ENCODE peak calls at places on chromosomes 11 and 22, in eight cellular contexts. M is NCI-H1436; R is spleen; V is activated T-cell treated with anti-CD3 and anti-CD28 coated beads, Interleukin-2, amount 50 U/mL, for 4 hours; Z is fibroblast of mammary gland; F is NCI-H524; X is stimulated activated CD4-positive, alpha-beta T cell treated with anti-CD3 and anti-CD28 coated beads, Interleukin-12 subunit alpha, Interleukin-12 subunit beta, amount 100 ng/mL, for 48 hours; E is MM.1S. O is an unnamed sample.

GRCh38 chr11:117966908-117967307 is 19.3 kb upstream of the IL10RA start:
- DNase-seq in V (no peak), M (no peak), R (no peak), F (no peak), Z (no peak), X (no peak), E (no peak), O (no peak)

GRCh38 chr11:16898274-16898985 is 115.8 kb downstream of the PLEKHA7 start:
- DNase-seq in X (no peak), M (no peak), E (no peak), R (no peak), Z (no peak), V (no peak), F (no peak), O (no peak)

GRCh38 chr11:67996051-67996450 is 7.8 kb downstream of the UNC93B1 start:
- DNase-seq in E (no peak), M (no peak), F (no peak), X (no peak), R (no peak), V (no peak), Z (no peak), O (no peak)

GRCh38 chr22:26399288-26399687 is 29.8 kb upstream of the ASPHD2 start:
- DNase-seq in M (no peak), Z (peak), R (no peak), F (no peak), E (no peak), V (no peak), X (no peak), O (no peak)

GRCh38 chr22:26617251-26618199 is at the start of gene CRYBB1:
- DNase-seq in F (no peak), X (no peak), M (no peak), E (peak), R (peak), V (no peak), Z (peak), O (peak)

GRCh38 chr11:59943996-59944395 is 5.8 kb downstream of the OOSP1 start:
- DNase-seq in X (no peak), V (no peak), M (no peak), R (no peak), F (no peak), E (no peak), Z (no peak), O (no peak)

GRCh38 chr11:109347304-109347703 is 74.7 kb upstream of the C11orf87 start:
- DNase-seq in V (no peak), R (no peak), M (no peak), E (no peak), X (no peak), Z (no peak), F (no peak), O (no peak)

GRCh38 chr22:49483281-49483905 is 344.3 kb downstream of the BRD1 start:
- DNase-seq in Z (no peak), E (no peak), V (no peak), X (no peak), M (no peak), F (no peak), R (no peak), O (no peak)

GRCh38 chr22:38455530-38456271 is 702 bp upstream of the KCNJ4 start:
- DNase-seq in V (no peak), X (no peak), Z (no peak), F (peak), R (no peak), E (no peak), M (peak), O (no peak)

GRCh38 chr11:40370821-40371616 is 1088.4 kb downstream of the LRRC4C start:
- DNase-seq in X (no peak), M (no peak), V (no peak), Z (no peak), E (no peak), R (no peak), F (no peak), O (no peak)

GRCh38 chr22:49362393-49362792 is 465.3 kb downstream of the BRD1 start:
- DNase-seq in M (no peak), Z (no peak), V (no peak), E (no peak), R (peak), F (no peak), X (no peak), O (no peak)

GRCh38 chr11:77152846-77153245 is 24.8 kb downstream of the MYO7A start:
- DNase-seq in V (no peak), F (no peak), E (no peak), X (no peak), M (no peak), R (no peak), Z (peak), O (peak)

GRCh38 chr11:128240546-128240945 is 346.8 kb downstream of the ETS1 start:
- DNase-seq in V (no peak), M (no peak), F (no peak), E (no peak), X (no peak), Z (peak), R (no peak), O (peak)

GRCh38 chr11:128517457-128518230 is 69.7 kb downstream of the ETS1 start:
- DNase-seq in V (no peak), R (no peak), Z (peak), F (no peak), M (no peak), E (no peak), X (no peak), O (peak)

GRCh38 chr22:25076281-25076680 is 123.4 kb upstream of the CRYBB3 start:
- DNase-seq in E (no peak), M (no peak), F (no peak), R (no peak), Z (no peak), X (peak), V (peak), O (no peak)

GRCh38 chr22:19761500-19762314 is 1.1 kb downstream of the TBX1 start:
- DNase-seq in V (no peak), E (no peak), M (no peak), R (no peak), Z (peak), F (no peak), X (no peak), O (peak)

GRCh38 chr11:46417711-46418110 is 26.1 kb upstream of the CHRM4 start:
- DNase-seq in F (no peak), V (no peak), R (no peak), M (no peak), Z (no peak), E (no peak), X (no peak), O (no peak)

GRCh38 chr22:41524283-41524682 is 20.0 kb downstream of the POLR3H start:
- DNase-seq in F (no peak), V (no peak), M (no peak), Z (peak), E (no peak), X (no peak), R (no peak), O (peak)